ENCODE peak calls at places on chromosomes 7 and 10, in six cellular contexts. S is skeletal muscle cell, T is SJSA1, Q is transverse colon, X is cardiac muscle cell, B is foreskin fibroblast. O is an unnamed sample.

GRCh38 chr7:143480501-143480900 is 2.8 kb downstream of the TAS2R41 start:
- DNase-seq in S (no peak), T (no peak), Q (no peak), B (no peak), X (no peak), O (no peak)

GRCh38 chr10:88131561-88132139 is 268.2 kb downstream of the PTEN start:
- DNase-seq in Q (no peak), B (peak), X (no peak), S (no peak), T (no peak), O (peak)

GRCh38 chr10:90481326-90481923 is 376.4 kb downstream of the HTR7 start:
- DNase-seq in T (no peak), Q (no peak), B (no peak), S (no peak), X (peak), O (no peak)

GRCh38 chr7:105636982-105637381 is 55.7 kb upstream of the EFCAB10 start:
- DNase-seq in X (no peak), T (no peak), Q (no peak), B (no peak), S (no peak), O (no peak)

GRCh38 chr7:112162161-112163020 is 43.8 kb downstream of the DOCK4 start:
- DNase-seq in T (no peak), X (peak), B (peak), Q (no peak), S (peak), O (peak)

GRCh38 chr10:69088801-69089501 is 1.0 kb downstream of the SRGN start:
- DNase-seq in X (peak), S (no peak), B (no peak), Q (no peak), T (peak), O (no peak)

GRCh38 chr10:67665491-67665890 is 30.5 kb downstream of the CTNNA3 start:
- DNase-seq in S (no peak), T (no peak), Q (no peak), B (no peak), X (peak), O (no peak)

GRCh38 chr10:117266400-117266799 is 25.5 kb downstream of the SLC18A2 start:
- DNase-seq in Q (no peak), T (no peak), X (no peak), B (no peak), S (no peak), O (no peak)

GRCh38 chr7:126185959-126186580 is 1066.7 kb downstream of the GRM8 start:
- DNase-seq in S (no peak), Q (no peak), T (no peak), X (no peak), B (no peak), O (no peak)

GRCh38 chr10:93475227-93475626 is 6.9 kb downstream of the MYOF start:
- DNase-seq in S (no peak), X (no peak), Q (no peak), T (no peak), B (no peak), O (no peak)

GRCh38 chr10:35092851-35093250 is 2.7 kb upstream of the CUL2 start:
- DNase-seq in S (no peak), X (no peak), B (no peak), T (no peak), Q (no peak), O (no peak)

DNA sequence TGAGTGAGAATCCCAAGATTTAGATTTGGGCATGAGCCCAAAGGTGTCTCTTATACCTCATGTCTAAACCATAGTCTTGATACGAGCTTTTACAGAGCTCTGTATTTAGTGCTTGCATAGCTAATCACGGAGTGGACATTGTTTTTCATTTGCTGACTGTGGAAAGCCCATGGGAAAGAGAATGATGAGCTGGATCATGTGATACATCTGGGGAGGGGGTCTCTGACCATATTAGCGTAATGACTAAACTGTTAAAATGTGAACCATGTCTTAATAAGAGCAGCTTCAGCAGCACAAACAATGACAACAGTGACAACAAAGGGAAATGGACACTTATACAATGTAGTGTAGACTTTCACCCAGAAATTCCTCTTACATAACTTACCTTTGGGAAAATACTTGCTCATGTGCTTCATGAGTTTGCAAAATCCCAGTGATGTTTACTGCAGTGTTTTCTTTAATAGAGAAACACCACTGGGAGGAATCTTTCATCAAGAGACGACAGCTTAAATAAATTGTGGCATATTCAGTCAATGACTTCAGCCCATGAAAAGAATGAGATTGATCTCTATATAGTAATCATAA is 44.0 kb upstream of the ITGB1 start:
- DNase-seq in T (no peak), X (no peak), S (no peak), Q (no peak), B (no peak), O (no peak)
- H3K4me3 ChIP-seq in T (no peak), X (no peak), S (no peak), Q (no peak), B (no peak), O (no peak)

GRCh38 chr7:130732980-130733865 is 784 bp downstream of the KLF14 start:
- DNase-seq in B (peak), S (no peak), Q (peak), T (peak), X (no peak), O (no peak)
- H3K4me3 ChIP-seq in B (peak), S (peak), Q (peak), T (peak), X (peak), O (peak)

DNA sequence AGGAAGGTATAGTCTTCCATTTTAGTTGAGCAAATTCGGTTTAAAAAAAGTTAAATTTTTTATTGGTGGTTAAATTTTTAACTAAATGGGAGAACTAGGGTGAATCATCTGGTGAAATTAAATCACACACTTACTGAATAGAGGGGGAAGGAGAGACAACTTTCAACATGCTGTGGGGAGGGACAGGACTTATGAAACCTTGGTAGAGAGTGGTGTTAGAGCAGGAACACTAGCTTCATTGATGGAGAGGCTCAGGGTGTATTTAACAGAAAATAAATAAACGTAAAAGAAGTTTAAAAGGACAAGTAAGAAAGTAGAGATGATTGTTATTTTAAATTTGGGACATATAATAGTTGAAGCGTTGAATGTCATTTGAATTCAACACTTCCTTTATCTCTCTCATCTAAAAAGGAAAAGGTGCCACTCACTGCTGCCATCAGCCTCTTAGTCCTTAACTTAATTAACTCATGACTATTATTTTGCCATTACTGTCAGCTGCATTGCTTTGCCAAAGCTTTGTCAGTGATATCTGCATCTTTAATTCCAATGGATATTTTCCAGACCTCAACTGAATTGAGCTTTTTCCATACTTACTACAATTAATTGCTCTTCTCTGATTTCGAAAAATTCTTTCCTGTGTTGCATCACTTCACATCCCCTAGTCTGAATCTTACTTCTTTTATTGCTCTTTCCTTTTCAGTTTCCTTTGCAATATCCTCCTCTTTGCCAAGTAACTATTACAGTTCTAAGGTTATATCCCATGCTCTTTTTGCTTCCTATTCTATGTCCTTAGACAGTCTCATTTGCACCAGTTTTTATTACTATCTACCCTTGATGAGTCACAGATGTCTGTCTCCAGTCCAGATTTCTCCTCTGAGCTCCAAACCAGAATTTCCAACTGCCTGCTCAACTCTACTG is 71.7 kb downstream of the GNAT3 start:
- DNase-seq in X (peak), T (no peak), B (peak), Q (no peak), S (peak), O (no peak)
- H3K4me3 ChIP-seq in X (no peak), T (no peak), B (no peak), Q (no peak), S (no peak), O (no peak)

DNA sequence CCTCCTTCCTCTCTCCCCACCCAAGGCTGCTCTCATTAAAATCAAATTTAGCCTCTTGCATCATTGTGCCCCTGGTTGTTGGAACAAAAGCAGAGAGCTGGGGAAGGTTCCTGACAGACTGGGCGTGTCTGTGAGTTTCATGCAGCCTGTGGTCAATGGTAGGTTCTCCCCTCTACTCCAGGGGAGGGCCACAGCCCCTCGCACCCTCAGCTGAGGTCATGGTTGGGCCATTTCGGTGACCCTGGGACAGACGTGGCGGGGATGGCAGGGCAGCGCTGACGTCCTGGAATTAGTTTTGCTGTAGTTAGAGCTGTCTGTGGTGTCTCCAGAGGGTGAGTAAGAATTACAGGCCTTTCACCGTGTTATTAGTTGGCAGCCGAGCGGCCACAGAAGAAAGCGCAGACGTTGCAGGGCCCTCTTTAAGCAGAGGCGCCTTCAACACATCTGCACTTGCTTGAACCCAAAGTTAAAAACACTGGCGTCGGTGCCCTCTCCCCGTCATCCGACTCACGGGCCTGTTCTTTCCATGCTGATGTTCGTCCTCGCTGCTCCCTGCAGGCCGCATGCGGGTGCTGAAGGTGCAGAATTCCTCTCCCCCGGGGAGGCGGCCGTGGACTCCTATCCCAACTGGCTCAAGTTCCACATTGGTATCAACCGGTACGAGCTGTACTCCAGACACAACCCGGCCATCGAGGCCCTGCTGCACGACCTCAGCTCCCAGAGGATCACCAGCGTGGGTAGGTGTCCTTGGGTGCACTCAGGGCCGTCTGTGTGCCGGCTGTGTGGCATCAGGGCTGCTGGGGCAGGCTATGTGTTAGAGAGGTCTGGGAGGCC is 2.8 kb downstream of the FAM20C start:
- DNase-seq in X (peak), Q (no peak), B (peak), S (no peak), T (no peak), O (no peak)
- H3K4me3 ChIP-seq in X (no peak), Q (peak), B (peak), S (peak), T (no peak), O (peak)

GRCh38 chr10:102064868-102065560 is at the start of gene HPS6:
- DNase-seq in Q (peak), X (peak), T (peak), B (peak), S (peak), O (peak)

GRCh38 chr10:102065561-102066420 is 642 bp downstream of the HPS6 start:
- DNase-seq in S (no peak), X (peak), T (no peak), B (peak), Q (peak), O (no peak)

GRCh38 chr10:102066421-102067068 is 1.4 kb downstream of the HPS6 start:
- DNase-seq in X (no peak), Q (peak), T (no peak), B (no peak), S (no peak), O (no peak)

GRCh38 chr10:102067091-102067916 is 2.2 kb downstream of the HPS6 start:
- DNase-seq in X (no peak), B (no peak), T (no peak), Q (no peak), S (no peak), O (no peak)

DNA sequence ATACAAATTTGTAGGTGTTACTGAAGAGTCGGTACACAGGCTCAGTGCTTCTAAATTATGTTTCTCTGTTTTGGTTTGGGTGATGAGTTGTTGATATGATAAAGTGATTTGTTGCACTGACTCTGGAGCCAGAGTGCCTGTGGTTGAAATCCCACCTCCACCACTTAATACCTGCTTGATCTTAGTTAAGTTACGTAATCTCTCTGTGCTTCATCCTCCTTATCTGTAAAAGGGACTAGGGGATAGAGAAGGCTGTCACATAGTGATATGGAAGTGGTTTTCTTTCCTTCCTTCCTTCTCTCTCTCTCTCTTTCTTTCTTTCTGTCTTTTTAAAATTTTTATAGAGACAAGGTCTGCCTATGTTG is 664 bp upstream of the HPS6 start:
- DNase-seq in S (no peak), T (no peak), Q (no peak), B (no peak), X (no peak), O (no peak)
- H3K4me3 ChIP-seq in S (peak), T (peak), Q (peak), B (peak), X (no peak), O (peak)

GRCh38 chr10:125156196-125156595 is 4.2 kb downstream of the CTBP2 start:
- DNase-seq in T (peak), B (peak), X (no peak), Q (no peak), S (no peak), O (no peak)
- H3K4me3 ChIP-seq in T (no peak), B (peak), X (peak), Q (peak), S (no peak), O (no peak)

DNA sequence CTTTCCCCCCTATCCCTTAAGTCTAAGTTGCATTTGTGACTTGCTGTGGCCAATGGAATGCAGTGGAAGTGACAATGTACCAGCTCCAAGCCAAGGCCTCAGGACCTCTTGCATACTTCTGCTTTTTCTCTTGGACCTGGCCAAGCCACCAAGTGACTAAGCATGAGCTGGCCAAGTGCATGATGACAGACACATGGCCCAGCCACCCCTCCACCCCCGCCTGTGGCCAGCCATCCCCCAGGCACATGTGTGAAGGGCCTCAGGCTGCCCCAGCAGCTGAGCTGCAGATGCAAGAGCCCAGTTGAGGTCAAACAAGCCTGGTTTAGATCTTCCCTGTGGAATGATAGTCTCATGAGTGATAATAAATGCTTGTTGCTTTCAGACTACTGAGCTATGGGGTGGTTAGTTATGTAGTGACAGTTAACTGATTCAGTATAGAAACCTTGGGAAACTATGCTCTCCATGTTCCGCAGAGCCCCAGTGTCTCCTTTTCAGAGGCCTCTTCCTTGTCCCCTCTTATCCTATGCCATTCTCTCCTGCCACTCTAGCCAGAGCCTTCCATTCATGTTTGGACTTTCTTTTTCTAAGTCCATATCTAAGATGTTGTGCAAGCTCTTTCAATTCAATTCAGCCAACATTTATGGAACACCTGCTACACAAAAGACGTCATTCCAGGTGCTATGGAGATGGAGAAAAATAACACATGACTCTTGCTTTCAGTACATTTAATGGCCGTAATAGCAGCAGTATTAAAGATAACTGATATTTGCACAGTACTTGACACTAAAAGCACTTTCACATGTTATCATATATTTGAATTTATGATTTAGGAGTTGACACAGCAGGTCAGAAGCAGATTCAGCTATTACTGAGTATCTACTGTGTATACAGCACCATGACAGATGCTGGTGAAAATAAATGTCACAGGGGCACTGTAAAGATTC is 55.5 kb upstream of the LOXL4 start:
- DNase-seq in T (peak), X (peak), B (peak), Q (peak), S (peak), O (peak)
- H3K4me3 ChIP-seq in T (no peak), X (no peak), B (no peak), Q (no peak), S (no peak), O (no peak)

GRCh38 chr7:97016392-97017196 is 8.0 kb downstream of the DLX5 start:
- DNase-seq in Q (no peak), S (no peak), T (peak), B (no peak), X (no peak), O (no peak)
- H3K4me3 ChIP-seq in Q (no peak), S (no peak), T (peak), B (no peak), X (no peak), O (no peak)

GRCh38 chr10:101223274-101224059 is 5.8 kb downstream of the LBX1 start:
- DNase-seq in S (no peak), T (no peak), B (no peak), X (no peak), Q (no peak), O (no peak)
- H3K4me3 ChIP-seq in S (no peak), T (no peak), B (no peak), X (no peak), Q (peak), O (no peak)